ENCODE peak calls at places on chromosomes 2 and 18, in five cellular contexts. R, O, P, M and W are unnamed samples.

GRCh38 chr2:24050041-24050655 is 607 bp downstream of the FKBP1B start:
- DNase-seq in R (peak; percentile 25), O (peak; percentile 84), P (no peak), M (no peak), W (no peak)

GRCh38 chr2:36820942-36821605 is 124.6 kb downstream of the VIT start:
- DNase-seq in R (no peak), O (no peak), P (no peak), M (no peak), W (no peak)

GRCh38 chr2:67838205-67838604 is 224.6 kb downstream of the C1D start:
- DNase-seq in R (no peak), O (no peak), P (no peak), M (no peak), W (no peak)

GRCh38 chr18:63319383-63320040 is at the start of gene BCL2:
- DNase-seq in R (peak; percentile 35), O (no peak), P (peak; percentile 22), M (no peak), W (peak; percentile 34)

GRCh38 chr2:236569593-236569973 is at the start of gene ACKR3:
- DNase-seq in R (peak; percentile 85), O (peak; percentile 92), P (peak; percentile 90), M (peak; percentile 75), W (peak; percentile 28)

GRCh38 chr2:127576433-127577207 is 41.1 kb downstream of the MYO7B start:
- DNase-seq in R (peak; percentile 96), O (peak; percentile 70), P (no peak), M (no peak), W (peak; percentile 83)

GRCh38 chr2:108922141-108922915 is 66.7 kb downstream of the EDAR start:
- DNase-seq in R (peak; percentile 73), O (peak; percentile 56), P (peak; percentile 39), M (no peak), W (peak; percentile 50)

GRCh38 chr2:182103531-182103930 is 117.9 kb downstream of the PPP1R1C start:
- DNase-seq in R (peak; percentile 28), O (no peak), P (no peak), M (no peak), W (no peak)